ENCODE peak calls at places on chromosomes 16 and 17, in four cellular contexts. T, M, U and B are unnamed samples.

GRCh38 chr16:21184834-21185233 is 26.4 kb downstream of the LDAF1 start:
- DNase-seq in T (no peak), M (no peak), U (peak; percentile 24), B (no peak)

GRCh38 chr17:50431219-50431618 is 5.2 kb downstream of the ACSF2 start:
- DNase-seq in T (no peak), M (no peak), U (no peak), B (no peak)

GRCh38 chr16:23182206-23182674 is 305 bp upstream of the SCNN1G start:
- DNase-seq in T (peak; percentile 68), M (peak; percentile 65), U (peak; percentile 51), B (peak; percentile 79)

GRCh38 chr17:34670618-34671017 is 91.2 kb downstream of the TMEM132E start:
- DNase-seq in T (no peak), M (no peak), U (no peak), B (no peak)

GRCh38 chr17:27762527-27763305 is 37.6 kb downstream of the NOS2 start:
- DNase-seq in T (no peak), M (no peak), U (no peak), B (peak; percentile 60)

GRCh38 chr16:89168381-89169189 is 3.0 kb upstream of the CDH15 start:
- DNase-seq in T (no peak), M (no peak), U (no peak), B (no peak)

GRCh38 chr17:42883802-42884553 is 16.6 kb upstream of the G6PC1 start:
- DNase-seq in T (no peak), M (peak; percentile 82), U (no peak), B (no peak)

GRCh38 chr16:27786881-27787625 is 237.1 kb downstream of the KATNIP start:
- DNase-seq in T (no peak), M (no peak), U (no peak), B (no peak)

GRCh38 chr16:79071424-79071823 is 529.1 kb downstream of the MAF start:
- DNase-seq in T (no peak), M (no peak), U (no peak), B (no peak)

GRCh38 chr17:28807925-28808641 is 34.5 kb downstream of the FAM222B start:
- DNase-seq in T (no peak), M (peak; percentile 75), U (no peak), B (peak; percentile 48)

GRCh38 chr16:22685162-22685830 is 128.7 kb upstream of the HS3ST2 start:
- DNase-seq in T (no peak), M (no peak), U (no peak), B (no peak)

GRCh38 chr17:82171750-82172375 is 40.8 kb downstream of the CCDC57 start:
- DNase-seq in T (no peak), M (no peak), U (no peak), B (no peak)

GRCh38 chr16:19844945-19845641 is 39.6 kb downstream of the GPRC5B start:
- DNase-seq in T (no peak), M (peak; percentile 90), U (no peak), B (peak; percentile 92)

GRCh38 chr16:88785106-88785924 is at the start of gene PIEZO1:
- DNase-seq in T (peak; percentile 83), M (peak; percentile 9), U (peak; percentile 68), B (peak; percentile 75)

GRCh38 chr16:83002351-83003334 is 375.9 kb downstream of the CDH13 start:
- DNase-seq in T (no peak), M (no peak), U (no peak), B (no peak)